ENCODE peak calls at places on chromosomes 4 and X, in seven cellular contexts. U, G, K, M, X, B and C are unnamed samples.

GRCh38 chr4:108426493-108426892 is 193.9 kb upstream of the RPL34 start:
- DNase-seq in U (no peak), G (no peak), K (no peak), M (no peak), X (no peak), B (no peak), C (no peak)

GRCh38 chr4:38223801-38224236 is 263.6 kb downstream of the PTTG2 start:
- DNase-seq in U (no peak), G (no peak), K (no peak), M (no peak), X (peak), B (no peak), C (no peak)

GRCh38 chr4:48899950-48900349 is 6.6 kb downstream of the OCIAD2 start:
- DNase-seq in U (no peak), G (no peak), K (no peak), M (no peak), X (no peak), B (no peak), C (no peak)

GRCh38 chr4:137534516-137534915 is 2.2 kb upstream of the PCDH18 start:
- DNase-seq in U (no peak), G (no peak), K (no peak), M (no peak), X (no peak), B (no peak), C (no peak)

GRCh38 chrX:119708936-119709335 is 16.0 kb upstream of the SEPTIN6 start:
- DNase-seq in U (no peak), G (no peak), K (no peak), M (no peak), X (no peak), B (no peak), C (no peak)

GRCh38 chr4:189974056-189974455 is 33.4 kb downstream of the FRG1 start:
- DNase-seq in U (peak), G (peak), K (no peak), M (no peak), X (peak), B (no peak), C (peak)

GRCh38 chr4:1623390-1623789 is 60.7 kb downstream of the FAM53A start:
- DNase-seq in U (no peak), G (peak), K (no peak), M (no peak), X (no peak), B (no peak), C (no peak)

GRCh38 chr4:77629885-77630284 is 24.3 kb downstream of the CXCL13 start:
- DNase-seq in U (no peak), G (no peak), K (no peak), M (no peak), X (no peak), B (no peak), C (no peak)

GRCh38 chr4:145540235-145540634 is 58.6 kb downstream of the SMAD1 start:
- DNase-seq in U (no peak), G (no peak), K (no peak), M (no peak), X (no peak), B (no peak), C (no peak)

GRCh38 chr4:169275180-169275579 is 4.4 kb upstream of the SH3RF1 start:
- DNase-seq in U (no peak), G (no peak), K (no peak), M (no peak), X (no peak), B (no peak), C (no peak)

GRCh38 chr4:71050809-71051208 is 57.4 kb downstream of the DCK start:
- DNase-seq in U (no peak), G (no peak), K (no peak), M (no peak), X (no peak), B (no peak), C (no peak)

GRCh38 chrX:133792198-133792953 is 193.0 kb downstream of the GPC3 start:
- DNase-seq in U (peak), G (peak), K (peak), M (peak), X (peak), B (peak), C (peak)

GRCh38 chr4:10063544-10064300 is 42.4 kb upstream of the SLC2A9 start:
- DNase-seq in U (peak), G (no peak), K (no peak), M (no peak), X (peak), B (peak), C (peak)

GRCh38 chr4:39349326-39349725 is 16.8 kb downstream of the RFC1 start:
- DNase-seq in U (no peak), G (no peak), K (no peak), M (no peak), X (no peak), B (no peak), C (no peak)

GRCh38 chr4:184270808-184271413 is 53.2 kb upstream of the ENPP6 start:
- DNase-seq in U (no peak), G (no peak), K (no peak), M (no peak), X (no peak), B (no peak), C (no peak)

GRCh38 chr4:5365071-5366008 is 314.1 kb downstream of the STK32B start:
- DNase-seq in U (peak), G (no peak), K (peak), M (peak), X (peak), B (peak), C (no peak)

GRCh38 chr4:103306870-103307345 is 108.8 kb upstream of the CENPE start:
- DNase-seq in U (no peak), G (peak), K (no peak), M (no peak), X (peak), B (no peak), C (no peak)

GRCh38 chr4:80017125-80017854 is 55.7 kb downstream of the ANTXR2 start:
- DNase-seq in U (no peak), G (no peak), K (no peak), M (no peak), X (no peak), B (no peak), C (no peak)
- TF ChIP-seq SIN3A in U (no peak), G (no peak), K (no peak), M (no peak), X (no peak), B (no peak), C (no peak)

DNA sequence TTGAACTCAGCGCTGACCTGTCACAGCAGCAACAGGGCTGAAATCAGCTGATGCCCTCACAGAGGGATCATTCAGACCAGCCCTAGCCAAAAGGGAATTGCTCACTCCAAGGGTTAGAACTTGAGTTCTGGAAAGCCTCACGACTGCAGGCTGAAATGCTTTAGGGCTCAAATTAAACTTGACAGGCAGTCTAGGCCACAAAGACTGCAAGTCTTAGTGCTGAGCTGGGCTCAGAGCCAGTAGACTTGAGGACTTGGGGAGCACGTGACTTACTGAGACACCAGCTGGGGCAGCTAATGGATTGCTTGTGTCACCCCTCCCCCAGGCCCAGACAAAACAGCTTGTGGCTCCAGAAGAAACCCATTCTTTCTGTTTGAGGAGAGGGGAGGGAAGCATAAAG is 119.0 kb upstream of the SLC6A14 start:
- DNase-seq in U (no peak), G (no peak), K (no peak), M (no peak), X (no peak), B (no peak), C (no peak)
- TF ChIP-seq SIN3A in U (no peak), G (no peak), K (no peak), M (no peak), X (no peak), B (no peak), C (no peak)

DNA sequence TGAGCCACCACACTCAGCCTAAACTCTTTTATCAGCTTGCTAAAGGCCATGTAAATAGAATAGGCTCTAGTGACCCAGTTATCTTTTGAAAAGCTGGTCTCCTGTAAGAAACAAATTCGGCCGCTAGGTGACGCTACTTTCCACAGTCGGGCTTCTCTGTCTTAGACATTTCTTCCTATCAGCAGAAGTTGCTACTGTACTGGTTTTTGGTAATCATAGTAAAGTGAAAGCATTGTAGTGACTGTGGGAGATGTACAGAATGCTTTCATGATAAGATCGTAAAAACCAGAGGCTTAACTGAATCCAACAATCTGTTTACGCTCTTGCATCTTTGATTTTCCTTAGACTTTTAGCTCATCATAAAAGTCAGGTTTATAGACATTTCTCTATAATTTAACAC is 82.6 kb downstream of the GK start:
- DNase-seq in U (peak), G (peak), K (peak), M (peak), X (peak), B (peak), C (peak)
- TF ChIP-seq SIN3A in U (no peak), G (no peak), K (no peak), M (no peak), X (no peak), B (no peak), C (no peak)

DNA sequence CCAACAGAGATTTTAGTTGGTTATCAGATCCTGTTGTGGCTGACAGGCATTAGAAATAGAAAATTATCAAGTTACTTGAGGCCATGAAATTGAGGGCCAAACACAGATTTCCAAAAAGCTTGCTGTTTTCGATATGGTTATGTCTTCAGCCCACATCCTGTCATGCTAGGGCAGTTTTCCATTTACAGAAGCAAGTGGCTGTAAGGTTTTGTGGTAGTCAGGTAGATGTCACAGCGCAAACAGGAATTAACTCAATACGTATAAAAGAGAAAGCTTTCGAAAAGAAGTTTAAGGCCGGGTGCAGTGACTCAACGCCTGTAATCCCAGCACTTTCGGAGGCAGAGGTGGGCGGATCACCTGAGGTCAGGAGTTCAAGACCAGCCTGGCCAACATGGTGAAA is 104.6 kb downstream of the DMD start:
- DNase-seq in U (no peak), G (no peak), K (no peak), M (no peak), X (no peak), B (no peak), C (no peak)
- TF ChIP-seq SIN3A in U (no peak), G (no peak), K (no peak), M (no peak), X (no peak), B (no peak), C (no peak)

DNA sequence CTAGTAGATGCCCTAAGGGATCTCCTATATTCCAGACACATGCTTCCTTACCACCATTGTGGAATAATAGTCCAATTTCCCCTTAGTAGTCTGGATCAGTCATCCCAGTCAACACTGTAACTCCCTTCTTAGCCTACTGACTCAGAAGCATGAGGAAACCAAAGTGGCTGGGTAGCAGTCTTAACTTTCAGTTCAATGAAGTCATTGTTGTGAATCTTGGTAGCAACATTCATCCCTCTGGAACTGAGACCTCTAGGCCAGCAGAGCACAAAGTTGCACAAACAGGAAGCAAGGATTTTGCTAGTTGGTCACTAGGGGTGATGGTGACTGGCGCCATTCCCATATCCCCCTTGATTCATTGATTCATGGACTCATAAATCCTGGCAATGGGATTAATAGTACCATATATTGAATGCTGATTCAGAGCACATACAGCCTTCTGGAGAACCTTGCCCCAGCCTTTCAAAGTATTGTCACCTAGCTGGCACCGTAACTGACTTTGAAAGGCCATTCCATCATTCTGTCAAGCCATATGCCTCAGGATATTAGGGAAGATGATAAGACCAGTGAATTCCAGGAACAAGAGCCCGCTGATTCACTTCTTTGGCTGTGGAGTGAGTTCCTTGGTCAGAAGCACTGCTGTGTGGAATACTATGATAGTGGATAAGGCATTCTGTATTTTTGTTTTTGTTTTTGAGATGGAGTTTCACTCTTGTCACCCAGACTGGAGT is 19.7 kb upstream of the GPAT3 start:
- DNase-seq in U (no peak), G (no peak), K (no peak), M (no peak), X (no peak), B (no peak), C (no peak)
- TF ChIP-seq SIN3A in U (no peak), G (no peak), K (no peak), M (no peak), X (no peak), B (no peak), C (no peak)

GRCh38 chrX:70166601-70167590 is 10.4 kb upstream of the DGAT2L6 start:
- DNase-seq in U (peak), G (no peak), K (no peak), M (no peak), X (peak), B (no peak), C (peak)
- TF ChIP-seq SIN3A in U (no peak), G (no peak), K (no peak), M (no peak), X (no peak), B (no peak), C (no peak)

GRCh38 chrX:15233416-15234015 is 36.4 kb downstream of the ASB9 start:
- DNase-seq in U (no peak), G (no peak), K (no peak), M (no peak), X (no peak), B (no peak), C (no peak)
- TF ChIP-seq SIN3A in U (no peak), G (no peak), K (no peak), M (no peak), X (no peak), B (no peak), C (no peak)